ENCODE peak calls at places on chromosome 15, in four cellular contexts. E, A, I and T are unnamed samples.

GRCh38 chr15:92901053-92901761 is 1.1 kb downstream of the CHD2 start:
- DNase-seq in I (no peak), E (no peak), A (no peak), T (no peak)

GRCh38 chr15:94691169-94691568 is 459.8 kb downstream of the MCTP2 start:
- DNase-seq in E (no peak), A (no peak), I (no peak), T (no peak)

GRCh38 chr15:72155021-72155621 is 36.9 kb downstream of the SENP8 start:
- DNase-seq in I (no peak), E (peak; percentile 74), A (no peak), T (peak; percentile 36)

GRCh38 chr15:93477721-93478120 is 388.7 kb upstream of the RGMA start:
- DNase-seq in A (no peak), I (no peak), E (no peak), T (no peak)

GRCh38 chr15:99102332-99103235 is 2.3 kb upstream of the SYNM start:
- DNase-seq in A (no peak), I (no peak), E (no peak), T (peak; percentile 66)

GRCh38 chr15:49622561-49622960 is 1.7 kb downstream of the DTWD1 start:
- DNase-seq in I (no peak), A (no peak), E (no peak), T (no peak)

GRCh38 chr15:35000511-35000910 is 12.4 kb upstream of the ZNF770 start:
- DNase-seq in E (no peak), A (no peak), I (no peak), T (peak; percentile 90)

GRCh38 chr15:94414921-94415320 is 183.6 kb downstream of the MCTP2 start:
- DNase-seq in I (no peak), A (no peak), E (no peak), T (no peak)

GRCh38 chr15:44633603-44634002 is 29.9 kb downstream of the SPG11 start:
- DNase-seq in A (no peak), E (no peak), I (no peak), T (no peak)

GRCh38 chr15:52112203-52112750 is 298 bp downstream of the BCL2L10 start:
- DNase-seq in I (no peak), A (no peak), E (no peak), T (peak; percentile 77)

GRCh38 chr15:61681038-61681418 is 379.2 kb downstream of the VPS13C start:
- DNase-seq in A (no peak), I (no peak), E (no peak), T (no peak)

GRCh38 chr15:85743392-85744045 is 51.2 kb downstream of the KLHL25 start:
- DNase-seq in E (peak; percentile 17), A (no peak), I (no peak), T (no peak)

GRCh38 chr15:86266896-86267484 is 187.3 kb downstream of the AGBL1 start:
- DNase-seq in A (no peak), I (no peak), E (no peak), T (no peak)

GRCh38 chr15:29570121-29570930 is 251.9 kb downstream of the TJP1 start:
- DNase-seq in E (no peak), A (no peak), I (no peak), T (peak; percentile 85)

GRCh38 chr15:57090460-57090859 is 172.0 kb downstream of the TCF12 start:
- DNase-seq in E (no peak), I (no peak), A (no peak), T (no peak)

GRCh38 chr15:59165726-59166125 is 40.9 kb upstream of the LDHAL6B start:
- DNase-seq in E (no peak), A (no peak), I (no peak), T (no peak)